ENCODE peak calls at places on chromosomes 2 and 18, in six cellular contexts. One of them, this sample, is unnamed.

GRCh38 chr2:181106229-181106628 is 125.8 kb downstream of the UBE2E3 start:
- DNase-seq in putamen: no peak
- DNase-seq in stimulated activated CD8-positive, alpha-beta memory T cell treated with anti-CD3 and anti-CD28 coated beads, Interleukin-15, amount 100 ng/mL, for 24 hours: no peak
- DNase-seq in NCI-H1930: no peak
- DNase-seq in anterior cingulate cortex: no peak
- DNase-seq in cardiac septum: no peak
- DNase-seq in this sample: no peak

GRCh38 chr2:221371347-221371746 is 200.8 kb downstream of the EPHA4 start:
- DNase-seq in putamen: no peak
- DNase-seq in stimulated activated CD8-positive, alpha-beta memory T cell treated with anti-CD3 and anti-CD28 coated beads, Interleukin-15, amount 100 ng/mL, for 24 hours: no peak
- DNase-seq in NCI-H1930: no peak
- DNase-seq in anterior cingulate cortex: no peak
- DNase-seq in cardiac septum: no peak
- DNase-seq in this sample: no peak

GRCh38 chr2:1862881-1863280 is 118.6 kb upstream of the PXDN start:
- DNase-seq in putamen: no peak
- DNase-seq in stimulated activated CD8-positive, alpha-beta memory T cell treated with anti-CD3 and anti-CD28 coated beads, Interleukin-15, amount 100 ng/mL, for 24 hours: no peak
- DNase-seq in NCI-H1930: no peak
- DNase-seq in anterior cingulate cortex: no peak
- DNase-seq in cardiac septum: peak; percentile 19
- DNase-seq in this sample: no peak

GRCh38 chr2:199882667-199883066 is 28.4 kb upstream of the C2orf69 start:
- DNase-seq in putamen: no peak
- DNase-seq in stimulated activated CD8-positive, alpha-beta memory T cell treated with anti-CD3 and anti-CD28 coated beads, Interleukin-15, amount 100 ng/mL, for 24 hours: no peak
- DNase-seq in NCI-H1930: no peak
- DNase-seq in anterior cingulate cortex: no peak
- DNase-seq in cardiac septum: no peak
- DNase-seq in this sample: no peak

GRCh38 chr2:196610796-196611195 is 28.7 kb upstream of the CCDC150 start:
- DNase-seq in putamen: no peak
- DNase-seq in stimulated activated CD8-positive, alpha-beta memory T cell treated with anti-CD3 and anti-CD28 coated beads, Interleukin-15, amount 100 ng/mL, for 24 hours: no peak
- DNase-seq in NCI-H1930: no peak
- DNase-seq in anterior cingulate cortex: no peak
- DNase-seq in cardiac septum: no peak
- DNase-seq in this sample: no peak

GRCh38 chr2:7034313-7034712 is 117.1 kb downstream of the RNF144A start:
- DNase-seq in putamen: no peak
- DNase-seq in stimulated activated CD8-positive, alpha-beta memory T cell treated with anti-CD3 and anti-CD28 coated beads, Interleukin-15, amount 100 ng/mL, for 24 hours: no peak
- DNase-seq in NCI-H1930: no peak
- DNase-seq in anterior cingulate cortex: no peak
- DNase-seq in cardiac septum: no peak
- DNase-seq in this sample: no peak

GRCh38 chr18:25349926-25350560 is 1.9 kb downstream of the ZNF521 start:
- DNase-seq in putamen: peak; percentile 8
- DNase-seq in stimulated activated CD8-positive, alpha-beta memory T cell treated with anti-CD3 and anti-CD28 coated beads, Interleukin-15, amount 100 ng/mL, for 24 hours: no peak
- DNase-seq in NCI-H1930: no peak
- DNase-seq in anterior cingulate cortex: peak; percentile 65
- DNase-seq in cardiac septum: no peak
- DNase-seq in this sample: no peak

GRCh38 chr2:237702439-237703397 is 75.3 kb downstream of the LRRFIP1 start:
- DNase-seq in putamen: no peak
- DNase-seq in stimulated activated CD8-positive, alpha-beta memory T cell treated with anti-CD3 and anti-CD28 coated beads, Interleukin-15, amount 100 ng/mL, for 24 hours: no peak
- DNase-seq in NCI-H1930: no peak
- DNase-seq in anterior cingulate cortex: no peak
- DNase-seq in cardiac septum: no peak
- DNase-seq in this sample: peak; percentile 58

GRCh38 chr2:119158563-119159347 is at the start of gene C1QL2:
- DNase-seq in putamen: peak; percentile 55
- DNase-seq in stimulated activated CD8-positive, alpha-beta memory T cell treated with anti-CD3 and anti-CD28 coated beads, Interleukin-15, amount 100 ng/mL, for 24 hours: no peak
- DNase-seq in NCI-H1930: peak; percentile 60
- DNase-seq in anterior cingulate cortex: peak; percentile 48
- DNase-seq in cardiac septum: no peak
- DNase-seq in this sample: no peak

GRCh38 chr2:77028032-77028600 is 494.1 kb downstream of the LRRTM4 start:
- DNase-seq in putamen: peak; percentile 28
- DNase-seq in stimulated activated CD8-positive, alpha-beta memory T cell treated with anti-CD3 and anti-CD28 coated beads, Interleukin-15, amount 100 ng/mL, for 24 hours: no peak
- DNase-seq in NCI-H1930: no peak
- DNase-seq in anterior cingulate cortex: no peak
- DNase-seq in cardiac septum: no peak
- DNase-seq in this sample: no peak

GRCh38 chr2:200225943-200226342 is 80.5 kb upstream of the SPATS2L start:
- DNase-seq in putamen: peak; percentile 12
- DNase-seq in stimulated activated CD8-positive, alpha-beta memory T cell treated with anti-CD3 and anti-CD28 coated beads, Interleukin-15, amount 100 ng/mL, for 24 hours: no peak
- DNase-seq in NCI-H1930: no peak
- DNase-seq in anterior cingulate cortex: no peak
- DNase-seq in cardiac septum: no peak
- DNase-seq in this sample: no peak

This sample was measured in mucosa of descending colon.